ENCODE peak calls at places on chromosomes 11 and 22, in seven cellular contexts. One of them, this sample, is unnamed.

GRCh38 chr11:66849501-66850234 is 6.4 kb downstream of the RCE1 start:
- DNase-seq in activated CD4-positive, alpha-beta T cell treated with anti-CD3 and anti-CD28 coated beads, Interleukin-2, amount 50 U/mL, for 24 hours: no peak
- DNase-seq in stomach: no peak
- DNase-seq in Ammon's horn: no peak
- DNase-seq in ACHN: no peak
- DNase-seq in psoas muscle: peak; percentile 39
- DNase-seq in omental fat pad: peak; percentile 10
- DNase-seq in this sample: no peak

GRCh38 chr11:73939096-73939495 is 11.7 kb upstream of the DNAJB13 start:
- DNase-seq in activated CD4-positive, alpha-beta T cell treated with anti-CD3 and anti-CD28 coated beads, Interleukin-2, amount 50 U/mL, for 24 hours: no peak
- DNase-seq in Ammon's horn: no peak
- DNase-seq in stomach: no peak
- DNase-seq in ACHN: peak; percentile 10
- DNase-seq in omental fat pad: no peak
- DNase-seq in psoas muscle: no peak
- DNase-seq in this sample: no peak

GRCh38 chr11:121652982-121653381 is 200.2 kb upstream of the SORL1-AS1 start:
- DNase-seq in stomach: no peak
- DNase-seq in Ammon's horn: peak; percentile 33
- DNase-seq in activated CD4-positive, alpha-beta T cell treated with anti-CD3 and anti-CD28 coated beads, Interleukin-2, amount 50 U/mL, for 24 hours: no peak
- DNase-seq in omental fat pad: no peak
- DNase-seq in psoas muscle: no peak
- DNase-seq in ACHN: no peak
- DNase-seq in this sample: no peak

GRCh38 chr11:120660024-120660565 is 148.5 kb downstream of the GRIK4 start:
- DNase-seq in stomach: peak; percentile 29
- DNase-seq in psoas muscle: no peak
- DNase-seq in activated CD4-positive, alpha-beta T cell treated with anti-CD3 and anti-CD28 coated beads, Interleukin-2, amount 50 U/mL, for 24 hours: no peak
- DNase-seq in ACHN: peak; percentile 36
- DNase-seq in Ammon's horn: no peak
- DNase-seq in omental fat pad: no peak
- DNase-seq in this sample: no peak

GRCh38 chr11:128491195-128491936 is 96.0 kb downstream of the ETS1 start:
- DNase-seq in stomach: no peak
- DNase-seq in ACHN: no peak
- DNase-seq in omental fat pad: no peak
- DNase-seq in Ammon's horn: no peak
- DNase-seq in activated CD4-positive, alpha-beta T cell treated with anti-CD3 and anti-CD28 coated beads, Interleukin-2, amount 50 U/mL, for 24 hours: no peak
- DNase-seq in psoas muscle: no peak
- DNase-seq in this sample: no peak

GRCh38 chr11:67633758-67634365 is 4.1 kb upstream of the NUDT8 start:
- DNase-seq in stomach: no peak
- DNase-seq in activated CD4-positive, alpha-beta T cell treated with anti-CD3 and anti-CD28 coated beads, Interleukin-2, amount 50 U/mL, for 24 hours: no peak
- DNase-seq in ACHN: no peak
- DNase-seq in Ammon's horn: no peak
- DNase-seq in omental fat pad: no peak
- DNase-seq in psoas muscle: no peak
- DNase-seq in this sample: no peak

GRCh38 chr11:46465683-46466082 is 74.1 kb upstream of the CHRM4 start:
- DNase-seq in stomach: no peak
- DNase-seq in activated CD4-positive, alpha-beta T cell treated with anti-CD3 and anti-CD28 coated beads, Interleukin-2, amount 50 U/mL, for 24 hours: no peak
- DNase-seq in Ammon's horn: no peak
- DNase-seq in omental fat pad: no peak
- DNase-seq in psoas muscle: no peak
- DNase-seq in ACHN: no peak
- DNase-seq in this sample: no peak

GRCh38 chr11:77047007-77047927 is 13.1 kb downstream of the B3GNT6 start:
- DNase-seq in stomach: peak; percentile 74
- DNase-seq in omental fat pad: no peak
- DNase-seq in Ammon's horn: peak; percentile 94
- DNase-seq in activated CD4-positive, alpha-beta T cell treated with anti-CD3 and anti-CD28 coated beads, Interleukin-2, amount 50 U/mL, for 24 hours: peak; percentile 86
- DNase-seq in psoas muscle: no peak
- DNase-seq in ACHN: peak; percentile 89
- DNase-seq in this sample: peak; percentile 93

GRCh38 chr11:126476977-126477376 is 121.5 kb downstream of the ST3GAL4 start:
- DNase-seq in stomach: no peak
- DNase-seq in psoas muscle: no peak
- DNase-seq in ACHN: no peak
- DNase-seq in omental fat pad: no peak
- DNase-seq in Ammon's horn: no peak
- DNase-seq in activated CD4-positive, alpha-beta T cell treated with anti-CD3 and anti-CD28 coated beads, Interleukin-2, amount 50 U/mL, for 24 hours: no peak
- DNase-seq in this sample: no peak

GRCh38 chr11:35688023-35688422 is 25.4 kb downstream of the TRIM44 start:
- DNase-seq in activated CD4-positive, alpha-beta T cell treated with anti-CD3 and anti-CD28 coated beads, Interleukin-2, amount 50 U/mL, for 24 hours: no peak
- DNase-seq in stomach: no peak
- DNase-seq in omental fat pad: no peak
- DNase-seq in psoas muscle: no peak
- DNase-seq in Ammon's horn: no peak
- DNase-seq in ACHN: peak; percentile 26
- DNase-seq in this sample: no peak

GRCh38 chr22:34430386-34430785 is 510.1 kb upstream of the LARGE1 start:
- DNase-seq in omental fat pad: no peak
- DNase-seq in psoas muscle: no peak
- DNase-seq in stomach: no peak
- DNase-seq in Ammon's horn: no peak
- DNase-seq in activated CD4-positive, alpha-beta T cell treated with anti-CD3 and anti-CD28 coated beads, Interleukin-2, amount 50 U/mL, for 24 hours: no peak
- DNase-seq in ACHN: no peak
- DNase-seq in this sample: no peak

GRCh38 chr11:95512682-95513081 is 276.9 kb downstream of the FAM76B start:
- DNase-seq in omental fat pad: no peak
- DNase-seq in Ammon's horn: peak; percentile 11
- DNase-seq in ACHN: no peak
- DNase-seq in activated CD4-positive, alpha-beta T cell treated with anti-CD3 and anti-CD28 coated beads, Interleukin-2, amount 50 U/mL, for 24 hours: no peak
- DNase-seq in stomach: no peak
- DNase-seq in psoas muscle: peak; percentile 55
- DNase-seq in this sample: no peak

GRCh38 chr22:32623943-32624342 is 149.3 kb downstream of the FBXO7 start:
- DNase-seq in stomach: peak; percentile 41
- DNase-seq in ACHN: no peak
- DNase-seq in omental fat pad: no peak
- DNase-seq in Ammon's horn: no peak
- DNase-seq in activated CD4-positive, alpha-beta T cell treated with anti-CD3 and anti-CD28 coated beads, Interleukin-2, amount 50 U/mL, for 24 hours: no peak
- DNase-seq in psoas muscle: peak; percentile 80
- DNase-seq in this sample: no peak

GRCh38 chr11:67375320-67376021 is 2.1 kb upstream of the CLCF1 start:
- DNase-seq in ACHN: peak; percentile 85
- DNase-seq in omental fat pad: no peak
- DNase-seq in stomach: no peak
- DNase-seq in Ammon's horn: no peak
- DNase-seq in psoas muscle: no peak
- DNase-seq in activated CD4-positive, alpha-beta T cell treated with anti-CD3 and anti-CD28 coated beads, Interleukin-2, amount 50 U/mL, for 24 hours: no peak
- DNase-seq in this sample: no peak

GRCh38 chr11:11620966-11621880 is 582 bp downstream of the GALNT18 start:
- DNase-seq in Ammon's horn: peak; percentile 61
- DNase-seq in omental fat pad: no peak
- DNase-seq in psoas muscle: peak; percentile 69
- DNase-seq in stomach: peak; percentile 33
- DNase-seq in activated CD4-positive, alpha-beta T cell treated with anti-CD3 and anti-CD28 coated beads, Interleukin-2, amount 50 U/mL, for 24 hours: no peak
- DNase-seq in ACHN: peak; percentile 35
- DNase-seq in this sample: no peak

GRCh38 chr22:46052801-46053562 is 76.0 kb upstream of the WNT7B start:
- DNase-seq in Ammon's horn: peak; percentile 72
- DNase-seq in activated CD4-positive, alpha-beta T cell treated with anti-CD3 and anti-CD28 coated beads, Interleukin-2, amount 50 U/mL, for 24 hours: no peak
- DNase-seq in omental fat pad: peak; percentile 27
- DNase-seq in psoas muscle: peak; percentile 73
- DNase-seq in ACHN: peak; percentile 49
- DNase-seq in stomach: peak; percentile 80
- DNase-seq in this sample: peak; percentile 16

GRCh38 chr11:72707032-72707431 is 32.8 kb upstream of the PDE2A start:
- DNase-seq in omental fat pad: no peak
- DNase-seq in ACHN: no peak
- DNase-seq in psoas muscle: no peak
- DNase-seq in stomach: no peak
- DNase-seq in activated CD4-positive, alpha-beta T cell treated with anti-CD3 and anti-CD28 coated beads, Interleukin-2, amount 50 U/mL, for 24 hours: no peak
- DNase-seq in Ammon's horn: no peak
- DNase-seq in this sample: no peak

GRCh38 chr22:17496843-17497242 is 66.5 kb upstream of the SLC25A18 start:
- DNase-seq in stomach: no peak
- DNase-seq in ACHN: no peak
- DNase-seq in psoas muscle: no peak
- DNase-seq in activated CD4-positive, alpha-beta T cell treated with anti-CD3 and anti-CD28 coated beads, Interleukin-2, amount 50 U/mL, for 24 hours: no peak
- DNase-seq in Ammon's horn: no peak
- DNase-seq in omental fat pad: no peak
- DNase-seq in this sample: no peak

GRCh38 chr11:124069429-124070401 is 28.6 kb upstream of the OR10G7 start:
- DNase-seq in activated CD4-positive, alpha-beta T cell treated with anti-CD3 and anti-CD28 coated beads, Interleukin-2, amount 50 U/mL, for 24 hours: no peak
- DNase-seq in Ammon's horn: peak; percentile 73
- DNase-seq in omental fat pad: no peak
- DNase-seq in stomach: no peak
- DNase-seq in psoas muscle: no peak
- DNase-seq in ACHN: peak; percentile 35
- DNase-seq in this sample: peak; percentile 45

GRCh38 chr22:44488354-44488753 is 9.7 kb downstream of the RTL6 start:
- DNase-seq in activated CD4-positive, alpha-beta T cell treated with anti-CD3 and anti-CD28 coated beads, Interleukin-2, amount 50 U/mL, for 24 hours: no peak
- DNase-seq in psoas muscle: no peak
- DNase-seq in stomach: no peak
- DNase-seq in ACHN: no peak
- DNase-seq in Ammon's horn: no peak
- DNase-seq in omental fat pad: no peak
- DNase-seq in this sample: no peak

GRCh38 chr11:122796128-122796717 is 42.1 kb upstream of the CRTAM start:
- DNase-seq in activated CD4-positive, alpha-beta T cell treated with anti-CD3 and anti-CD28 coated beads, Interleukin-2, amount 50 U/mL, for 24 hours: peak; percentile 50
- DNase-seq in psoas muscle: peak; percentile 56
- DNase-seq in stomach: peak; percentile 60
- DNase-seq in ACHN: peak; percentile 28
- DNase-seq in omental fat pad: peak; percentile 62
- DNase-seq in Ammon's horn: no peak
- DNase-seq in this sample: peak; percentile 85

GRCh38 chr22:18968011-18968749 is 32.1 kb upstream of the PRODH start:
- DNase-seq in stomach: no peak
- DNase-seq in activated CD4-positive, alpha-beta T cell treated with anti-CD3 and anti-CD28 coated beads, Interleukin-2, amount 50 U/mL, for 24 hours: no peak
- DNase-seq in omental fat pad: no peak
- DNase-seq in psoas muscle: peak; percentile 61
- DNase-seq in ACHN: peak; percentile 19
- DNase-seq in Ammon's horn: no peak
- DNase-seq in this sample: no peak

GRCh38 chr11:34480339-34480738 is 33.3 kb downstream of the ELF5 start:
- DNase-seq in Ammon's horn: no peak
- DNase-seq in omental fat pad: no peak
- DNase-seq in psoas muscle: no peak
- DNase-seq in ACHN: no peak
- DNase-seq in activated CD4-positive, alpha-beta T cell treated with anti-CD3 and anti-CD28 coated beads, Interleukin-2, amount 50 U/mL, for 24 hours: no peak
- DNase-seq in stomach: no peak
- DNase-seq in this sample: no peak

GRCh38 chr11:90204407-90204806 is 18.4 kb downstream of the CHORDC1 start:
- DNase-seq in ACHN: no peak
- DNase-seq in omental fat pad: no peak
- DNase-seq in activated CD4-positive, alpha-beta T cell treated with anti-CD3 and anti-CD28 coated beads, Interleukin-2, amount 50 U/mL, for 24 hours: no peak
- DNase-seq in Ammon's horn: no peak
- DNase-seq in psoas muscle: no peak
- DNase-seq in stomach: no peak
- DNase-seq in this sample: no peak

GRCh38 chr11:110044226-110044968 is 48.8 kb upstream of the ZC3H12C start:
- DNase-seq in Ammon's horn: no peak
- DNase-seq in omental fat pad: no peak
- DNase-seq in activated CD4-positive, alpha-beta T cell treated with anti-CD3 and anti-CD28 coated beads, Interleukin-2, amount 50 U/mL, for 24 hours: no peak
- DNase-seq in psoas muscle: no peak
- DNase-seq in stomach: no peak
- DNase-seq in ACHN: no peak
- DNase-seq in this sample: no peak

GRCh38 chr22:30201970-30202369 is 44.6 kb downstream of the LIF start:
- DNase-seq in omental fat pad: no peak
- DNase-seq in Ammon's horn: no peak
- DNase-seq in stomach: peak; percentile 30
- DNase-seq in ACHN: no peak
- DNase-seq in psoas muscle: no peak
- DNase-seq in activated CD4-positive, alpha-beta T cell treated with anti-CD3 and anti-CD28 coated beads, Interleukin-2, amount 50 U/mL, for 24 hours: no peak
- DNase-seq in this sample: no peak

GRCh38 chr11:833114-833791 is 501 bp downstream of the CD151 start:
- DNase-seq in ACHN: no peak
- DNase-seq in activated CD4-positive, alpha-beta T cell treated with anti-CD3 and anti-CD28 coated beads, Interleukin-2, amount 50 U/mL, for 24 hours: no peak
- DNase-seq in stomach: peak; percentile 69
- DNase-seq in psoas muscle: peak; percentile 80
- DNase-seq in omental fat pad: no peak
- DNase-seq in Ammon's horn: no peak
- DNase-seq in this sample: no peak

GRCh38 chr11:3021125-3021524 is 29.0 kb upstream of the NAP1L4 start:
- DNase-seq in ACHN: peak; percentile 41
- DNase-seq in activated CD4-positive, alpha-beta T cell treated with anti-CD3 and anti-CD28 coated beads, Interleukin-2, amount 50 U/mL, for 24 hours: no peak
- DNase-seq in Ammon's horn: peak; percentile 68
- DNase-seq in psoas muscle: no peak
- DNase-seq in omental fat pad: no peak
- DNase-seq in stomach: peak; percentile 72
- DNase-seq in this sample: peak; percentile 55

GRCh38 chr22:46769191-46769675 is 6.8 kb downstream of the TBC1D22A start:
- DNase-seq in activated CD4-positive, alpha-beta T cell treated with anti-CD3 and anti-CD28 coated beads, Interleukin-2, amount 50 U/mL, for 24 hours: no peak
- DNase-seq in stomach: peak; percentile 58
- DNase-seq in Ammon's horn: no peak
- DNase-seq in psoas muscle: peak; percentile 84
- DNase-seq in ACHN: no peak
- DNase-seq in omental fat pad: no peak
- DNase-seq in this sample: no peak

GRCh38 chr11:62404918-62405317 is 13.9 kb upstream of the SCGB1A1 start:
- DNase-seq in psoas muscle: peak; percentile 2
- DNase-seq in omental fat pad: no peak
- DNase-seq in ACHN: no peak
- DNase-seq in activated CD4-positive, alpha-beta T cell treated with anti-CD3 and anti-CD28 coated beads, Interleukin-2, amount 50 U/mL, for 24 hours: no peak
- DNase-seq in stomach: no peak
- DNase-seq in Ammon's horn: no peak
- DNase-seq in this sample: no peak

GRCh38 chr11:67288452-67289225 is 464 bp upstream of the ANKRD13D start:
- DNase-seq in omental fat pad: no peak
- DNase-seq in Ammon's horn: peak; percentile 86
- DNase-seq in stomach: peak; percentile 89
- DNase-seq in ACHN: peak; percentile 81
- DNase-seq in activated CD4-positive, alpha-beta T cell treated with anti-CD3 and anti-CD28 coated beads, Interleukin-2, amount 50 U/mL, for 24 hours: peak; percentile 81
- DNase-seq in psoas muscle: peak; percentile 93
- DNase-seq in this sample: peak; percentile 95

GRCh38 chr11:109112748-109113378 is 309.1 kb upstream of the C11orf87 start:
- DNase-seq in psoas muscle: no peak
- DNase-seq in Ammon's horn: peak; percentile 8
- DNase-seq in activated CD4-positive, alpha-beta T cell treated with anti-CD3 and anti-CD28 coated beads, Interleukin-2, amount 50 U/mL, for 24 hours: no peak
- DNase-seq in omental fat pad: no peak
- DNase-seq in ACHN: no peak
- DNase-seq in stomach: no peak
- DNase-seq in this sample: no peak

GRCh38 chr11:36751251-36751839 is 153.3 kb upstream of the RAG2 start:
- DNase-seq in psoas muscle: no peak
- DNase-seq in ACHN: no peak
- DNase-seq in activated CD4-positive, alpha-beta T cell treated with anti-CD3 and anti-CD28 coated beads, Interleukin-2, amount 50 U/mL, for 24 hours: no peak
- DNase-seq in Ammon's horn: no peak
- DNase-seq in omental fat pad: no peak
- DNase-seq in stomach: no peak
- DNase-seq in this sample: no peak

GRCh38 chr22:40121463-40121862 is 56.3 kb upstream of the TNRC6B start:
- DNase-seq in ACHN: no peak
- DNase-seq in stomach: peak; percentile 27
- DNase-seq in Ammon's horn: peak; percentile 50
- DNase-seq in omental fat pad: no peak
- DNase-seq in activated CD4-positive, alpha-beta T cell treated with anti-CD3 and anti-CD28 coated beads, Interleukin-2, amount 50 U/mL, for 24 hours: no peak
- DNase-seq in psoas muscle: no peak
- DNase-seq in this sample: no peak

GRCh38 chr22:30224161-30224857 is 22.2 kb downstream of the LIF start:
- DNase-seq in stomach: no peak
- DNase-seq in omental fat pad: no peak
- DNase-seq in activated CD4-positive, alpha-beta T cell treated with anti-CD3 and anti-CD28 coated beads, Interleukin-2, amount 50 U/mL, for 24 hours: no peak
- DNase-seq in psoas muscle: no peak
- DNase-seq in ACHN: no peak
- DNase-seq in Ammon's horn: no peak
- DNase-seq in this sample: no peak

GRCh38 chr11:78161346-78161745 is 21.9 kb upstream of the ALG8 start:
- DNase-seq in stomach: no peak
- DNase-seq in omental fat pad: no peak
- DNase-seq in ACHN: no peak
- DNase-seq in Ammon's horn: no peak
- DNase-seq in activated CD4-positive, alpha-beta T cell treated with anti-CD3 and anti-CD28 coated beads, Interleukin-2, amount 50 U/mL, for 24 hours: no peak
- DNase-seq in psoas muscle: no peak
- DNase-seq in this sample: no peak

GRCh38 chr22:43848366-43849171 is 13.7 kb downstream of the SULT4A1 start:
- DNase-seq in omental fat pad: no peak
- DNase-seq in activated CD4-positive, alpha-beta T cell treated with anti-CD3 and anti-CD28 coated beads, Interleukin-2, amount 50 U/mL, for 24 hours: no peak
- DNase-seq in Ammon's horn: no peak
- DNase-seq in ACHN: peak; percentile 18
- DNase-seq in stomach: no peak
- DNase-seq in psoas muscle: peak; percentile 48
- DNase-seq in this sample: no peak

GRCh38 chr11:76269247-76269646 is 62.9 kb upstream of the WNT11 start:
- DNase-seq in stomach: no peak
- DNase-seq in psoas muscle: peak; percentile 88
- DNase-seq in activated CD4-positive, alpha-beta T cell treated with anti-CD3 and anti-CD28 coated beads, Interleukin-2, amount 50 U/mL, for 24 hours: no peak
- DNase-seq in omental fat pad: no peak
- DNase-seq in Ammon's horn: no peak
- DNase-seq in ACHN: no peak
- DNase-seq in this sample: no peak

This sample was measured in naive thymus-derived CD8-positive, alpha-beta T cell.